ENCODE peak calls at places on chromosomes 11 and 22, in nine cellular contexts. I is retinal pigment epithelial cell, X is AG09309, W is HFF-Myc, P is heart right ventricle, Q is suprapubic skin, T is Peyer's patch, M is astrocyte of the spinal cord, L is AG10803. Z is an unnamed sample.

GRCh38 chr22:36775589-36775965 is 342 bp downstream of the IFT27 start:
- DNase-seq in I (no peak), X (no peak), W (no peak), P (peak), Q (peak), T (no peak), M (peak), L (peak), Z (no peak)

GRCh38 chr22:35552186-35552842 is 11.7 kb downstream of the RASD2 start:
- DNase-seq in I (no peak), X (no peak), W (no peak), P (no peak), Q (no peak), T (peak), M (peak), L (no peak), Z (peak)

GRCh38 chr11:12075822-12076821 is 34.3 kb upstream of the MICAL2 start:
- DNase-seq in I (peak), X (peak), W (peak), P (no peak), Q (peak), T (no peak), M (peak), L (peak), Z (peak)

GRCh38 chr11:116701297-116701801 is 71.4 kb downstream of the BUD13 start:
- DNase-seq in I (no peak), X (no peak), W (no peak), P (no peak), Q (peak), T (peak), M (no peak), L (no peak), Z (no peak)

GRCh38 chr11:121570453-121570852 is 117.7 kb upstream of the SORL1-AS1 start:
- DNase-seq in I (no peak), X (no peak), W (no peak), P (no peak), Q (no peak), T (no peak), M (no peak), L (no peak), Z (no peak)

GRCh38 chr11:13859986-13860385 is 102.5 kb upstream of the SPON1 start:
- DNase-seq in I (no peak), X (no peak), W (no peak), P (no peak), Q (no peak), T (no peak), M (no peak), L (no peak), Z (no peak)

GRCh38 chr11:73383249-73384126 is 7.3 kb downstream of the RELT start:
- DNase-seq in I (no peak), X (no peak), W (no peak), P (no peak), Q (no peak), T (no peak), M (no peak), L (no peak), Z (no peak)

GRCh38 chr11:103680861-103681260 is 355.6 kb upstream of the DDI1 start:
- DNase-seq in I (no peak), X (no peak), W (no peak), P (no peak), Q (no peak), T (no peak), M (no peak), L (no peak), Z (no peak)

GRCh38 chr11:18457435-18457834 is 1.8 kb downstream of the LDHAL6A start:
- DNase-seq in I (peak), X (no peak), W (no peak), P (no peak), Q (no peak), T (no peak), M (no peak), L (no peak), Z (peak)

GRCh38 chr11:96177132-96177531 is 165.9 kb downstream of the MAML2 start:
- DNase-seq in I (no peak), X (no peak), W (no peak), P (no peak), Q (no peak), T (no peak), M (no peak), L (no peak), Z (no peak)

GRCh38 chr11:76153609-76153949 is 52.7 kb downstream of the WNT11 start:
- DNase-seq in I (no peak), X (peak), W (no peak), P (no peak), Q (no peak), T (no peak), M (no peak), L (peak), Z (peak)

GRCh38 chr11:78927511-78927910 is 352.8 kb upstream of the NARS2 start:
- DNase-seq in I (no peak), X (no peak), W (no peak), P (no peak), Q (no peak), T (no peak), M (no peak), L (no peak), Z (no peak)

GRCh38 chr22:31681625-31682345 is 19.8 kb upstream of the PISD start:
- DNase-seq in I (no peak), X (peak), W (no peak), P (no peak), Q (no peak), T (no peak), M (peak), L (peak), Z (peak)

GRCh38 chr11:12261551-12261950 is 115.8 kb upstream of the PARVA start:
- DNase-seq in I (no peak), X (no peak), W (no peak), P (no peak), Q (no peak), T (no peak), M (no peak), L (no peak), Z (no peak)

GRCh38 chr22:50250555-50251471 is at the start of gene HDAC10:
- DNase-seq in I (no peak), X (no peak), W (no peak), P (peak), Q (no peak), T (peak), M (peak), L (peak), Z (peak)

GRCh38 chr11:88831303-88831890 is 234.4 kb downstream of the GRM5 start:
- DNase-seq in I (no peak), X (no peak), W (no peak), P (no peak), Q (no peak), T (no peak), M (no peak), L (no peak), Z (no peak)

GRCh38 chr11:1442163-1442562 is 44.4 kb downstream of the MOB2 start:
- DNase-seq in I (no peak), X (no peak), W (no peak), P (no peak), Q (no peak), T (no peak), M (no peak), L (no peak), Z (peak)

GRCh38 chr11:19715373-19715772 is 2.7 kb downstream of the NAV2 start:
- DNase-seq in I (peak), X (peak), W (no peak), P (no peak), Q (no peak), T (no peak), M (peak), L (peak), Z (peak)

GRCh38 chr22:47408409-47408808 is 646.0 kb downstream of the TBC1D22A start:
- DNase-seq in I (no peak), X (no peak), W (no peak), P (no peak), Q (no peak), T (no peak), M (no peak), L (no peak), Z (no peak)

GRCh38 chr11:63573881-63574855 is 11.0 kb upstream of the PLAAT2 start:
- DNase-seq in I (no peak), X (peak), W (no peak), P (peak), Q (no peak), T (peak), M (peak), L (peak), Z (peak)

GRCh38 chr11:104970756-104971155 is 2.4 kb upstream of the CASP4 start:
- DNase-seq in I (no peak), X (no peak), W (no peak), P (no peak), Q (no peak), T (no peak), M (no peak), L (no peak), Z (no peak)

GRCh38 chr11:104968856-104969776 is 742 bp upstream of the CASP4 start:
- DNase-seq in I (no peak), X (no peak), W (no peak), P (peak), Q (peak), T (peak), M (no peak), L (peak), Z (peak)

GRCh38 chr11:104965735-104966134 is 2.6 kb downstream of the CASP4 start:
- DNase-seq in I (no peak), X (no peak), W (no peak), P (no peak), Q (no peak), T (no peak), M (no peak), L (no peak), Z (no peak)

GRCh38 chr11:104968365-104968855 is at the start of gene CASP4:
- DNase-seq in I (peak), X (peak), W (peak), P (peak), Q (no peak), T (no peak), M (peak), L (peak), Z (peak)

DNA sequence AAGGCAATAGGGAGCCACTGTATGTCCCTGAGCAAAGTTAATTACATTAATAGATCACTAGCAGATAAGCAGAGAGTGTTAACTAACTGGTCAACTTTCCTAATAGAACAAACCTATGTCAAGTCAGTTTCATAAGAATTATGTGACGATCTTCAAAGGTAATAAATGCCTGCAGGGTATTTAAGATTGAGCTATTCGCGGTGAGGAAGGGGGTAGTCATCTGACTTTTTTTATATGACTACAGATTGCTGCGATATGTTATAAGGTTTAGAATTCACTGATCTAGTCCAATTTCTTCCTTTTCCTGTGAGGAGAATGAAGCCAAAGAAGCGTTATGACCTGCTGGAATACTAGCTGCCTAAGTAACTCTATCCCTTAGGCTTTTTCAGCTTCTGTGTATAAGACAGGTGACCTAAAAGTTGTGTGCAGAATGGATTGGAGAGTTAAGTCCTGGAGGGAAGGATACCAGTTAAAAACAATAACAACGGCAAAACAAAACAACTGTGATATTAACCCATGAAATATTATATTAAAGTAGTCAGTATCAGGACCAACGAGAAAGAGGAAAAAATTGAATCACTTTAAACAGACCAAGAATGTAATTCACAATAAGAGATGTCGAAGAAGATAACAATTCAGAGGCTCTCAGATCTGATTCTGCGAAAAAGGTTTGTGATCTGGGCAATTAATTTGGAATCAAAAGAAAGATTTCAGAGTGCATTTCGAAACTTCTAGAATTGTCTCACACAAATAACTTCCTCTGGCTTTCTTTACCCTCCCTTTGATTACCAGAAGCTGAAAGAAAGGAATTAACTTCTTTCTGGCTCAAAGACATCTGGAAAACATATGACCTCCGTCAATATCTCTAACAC is 645 bp downstream of the CASP4 start:
- DNase-seq in I (no peak), X (no peak), W (no peak), P (no peak), Q (no peak), T (no peak), M (peak), L (no peak), Z (peak)
- TF ChIP-seq CTCF in I (no peak), X (no peak), W (no peak), P (no peak), Q (no peak), T (no peak), M (no peak), L (no peak), Z (no peak)

DNA sequence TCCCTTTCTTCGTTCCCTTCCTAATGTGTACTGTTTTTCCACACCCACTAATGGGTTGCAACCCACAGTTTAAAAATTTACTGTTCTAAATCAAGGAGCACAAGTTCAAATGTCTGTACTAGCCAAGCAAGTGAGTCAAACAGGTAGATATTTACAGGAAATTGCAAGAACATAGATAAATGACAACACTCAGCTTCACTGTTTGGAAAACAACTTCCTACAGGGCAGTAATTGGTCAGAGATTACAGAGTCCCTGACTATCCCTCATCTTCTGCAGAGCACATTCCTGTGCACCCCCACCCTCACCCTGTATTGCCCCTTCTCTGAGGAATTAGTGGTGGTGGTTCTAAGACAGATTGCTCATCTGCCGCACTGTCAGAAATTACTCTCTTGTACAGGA is 1.9 kb downstream of the SERPING1 start:
- DNase-seq in I (no peak), X (no peak), W (no peak), P (no peak), Q (no peak), T (no peak), M (no peak), L (no peak), Z (no peak)
- H3K4me3 ChIP-seq in I (no peak), X (no peak), W (no peak), P (no peak), Q (peak), T (no peak), M (no peak), L (peak), Z (peak)

GRCh38 chr11:80107415-80107814 is 666.6 kb upstream of the TENM4 start:
- DNase-seq in I (no peak), X (no peak), W (no peak), P (no peak), Q (no peak), T (no peak), M (no peak), L (no peak), Z (no peak)
- TF ChIP-seq CTCF in I (no peak), X (peak), W (no peak), P (no peak), Q (no peak), T (peak), M (no peak), L (no peak), Z (no peak)

DNA sequence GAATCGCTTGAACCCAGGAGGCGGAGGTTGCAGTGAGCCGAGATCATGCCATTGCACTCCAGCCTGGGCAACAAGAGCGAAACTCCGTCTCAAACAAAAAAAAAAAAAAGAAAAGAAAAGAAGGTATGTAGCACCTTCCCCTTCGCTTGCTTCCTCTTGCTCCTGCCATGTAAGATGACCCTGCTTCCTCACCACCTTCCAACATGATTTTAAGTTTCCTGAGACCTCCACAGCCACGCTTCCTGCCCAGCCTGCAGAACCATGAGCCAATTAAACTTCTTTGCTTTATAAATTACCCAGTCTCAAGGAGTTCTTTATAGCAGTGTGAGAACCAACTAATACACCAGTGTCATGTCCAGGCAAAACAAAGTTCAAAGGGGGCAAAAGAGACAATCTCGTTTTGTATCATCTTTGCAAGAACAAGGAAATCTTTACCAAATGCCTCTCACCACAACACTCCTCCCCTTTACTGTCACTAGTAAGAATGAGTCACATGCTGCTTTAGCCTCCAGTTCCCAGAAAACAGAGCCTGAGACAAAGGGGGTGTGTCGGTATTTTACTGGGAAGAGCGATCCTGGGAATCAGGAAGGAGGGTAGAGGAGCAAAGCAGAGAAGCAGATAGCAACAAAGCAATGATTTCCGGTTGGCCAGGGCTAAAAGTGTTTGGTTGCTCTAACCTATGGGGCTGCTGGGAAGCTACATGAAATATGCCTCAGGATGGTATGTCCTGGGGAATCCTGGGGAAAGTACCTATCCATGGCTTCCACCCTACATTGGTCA is 10.5 kb upstream of the MCHR1 start:
- DNase-seq in I (no peak), X (peak), W (peak), P (no peak), Q (no peak), T (no peak), M (peak), L (peak), Z (peak)
- H3K4me3 ChIP-seq in I (no peak), X (no peak), W (no peak), P (no peak), Q (no peak), T (no peak), M (no peak), L (no peak), Z (no peak)